ENCODE peak calls at places on chromosomes 4 and X, in five cellular contexts. M, P, U, K and O are unnamed samples.

GRCh38 chrX:120560405-120560841 is 339 bp downstream of the CUL4B start:
- DNase-seq in U (no peak), P (no peak), K (peak; percentile 47), M (peak; percentile 39), O (peak; percentile 23)

GRCh38 chrX:40169193-40170086 is 71.7 kb upstream of the BCOR start:
- DNase-seq in M (peak; percentile 75), P (no peak), K (peak; percentile 79), U (peak; percentile 96), O (peak; percentile 80)

GRCh38 chr4:145176641-145177432 is 3.6 kb downstream of the OTUD4 start:
- DNase-seq in K (no peak), P (no peak), U (no peak), M (peak; percentile 24), O (no peak)

GRCh38 chrX:153725039-153725831 is 579 bp downstream of the ABCD1 start:
- DNase-seq in K (no peak), U (peak; percentile 65), P (no peak), M (no peak), O (no peak)

GRCh38 chr4:65241257-65241997 is 428.9 kb downstream of the EPHA5 start:
- DNase-seq in K (no peak), P (no peak), M (no peak), U (peak; percentile 42), O (no peak)

GRCh38 chr4:136863756-136864155 is 668.5 kb downstream of the PCDH18 start:
- DNase-seq in M (peak; percentile 3), P (no peak), U (peak; percentile 61), K (no peak), O (peak; percentile 19)

GRCh38 chr4:170248029-170248428 is 158.3 kb upstream of the AADAT start:
- DNase-seq in P (no peak), K (no peak), U (no peak), M (no peak), O (no peak)

GRCh38 chr4:119536572-119537528 is 91.8 kb downstream of the PDE5A start:
- DNase-seq in P (no peak), M (peak; percentile 82), U (no peak), K (no peak), O (no peak)

GRCh38 chr4:25993564-25994185 is 79.7 kb downstream of the SMIM20 start:
- DNase-seq in P (no peak), K (no peak), M (no peak), U (peak; percentile 99), O (peak; percentile 83)

GRCh38 chrX:150060406-150060805 is 122.1 kb upstream of the EOLA2 start:
- DNase-seq in K (no peak), M (peak; percentile 76), P (no peak), U (no peak), O (no peak)

GRCh38 chrX:154029439-154029838 is 9.7 kb upstream of the IRAK1 start:
- DNase-seq in P (peak; percentile 71), M (no peak), K (peak; percentile 48), U (peak; percentile 69), O (peak; percentile 41)

GRCh38 chr4:2733001-2733843 is 22.9 kb downstream of the TNIP2 start:
- DNase-seq in P (no peak), K (no peak), U (no peak), M (no peak), O (no peak)

GRCh38 chrX:68846536-68846935 is 17.7 kb downstream of the EFNB1 start:
- DNase-seq in P (no peak), K (no peak), M (peak; percentile 22), U (peak; percentile 87), O (no peak)

GRCh38 chr4:1285790-1286553 is 3.7 kb upstream of the MAEA start:
- DNase-seq in U (peak; percentile 95), M (peak; percentile 9), P (peak; percentile 48), K (peak; percentile 32), O (peak; percentile 83)

GRCh38 chrX:119638725-119639471 is 32.7 kb upstream of the NKRF start:
- DNase-seq in K (no peak), M (peak; percentile 6), U (no peak), P (no peak), O (no peak)

GRCh38 chr4:89847571-89848325 is 10.8 kb upstream of the SNCA start:
- DNase-seq in K (no peak), P (no peak), M (no peak), U (no peak), O (no peak)

GRCh38 chrX:114532093-114532805 is 51.6 kb upstream of the HTR2C start:
- DNase-seq in P (no peak), U (no peak), M (no peak), K (no peak), O (no peak)

GRCh38 chr4:7858498-7858897 is 81.2 kb downstream of the AFAP1 start:
- DNase-seq in U (no peak), M (no peak), P (no peak), K (no peak), O (no peak)

GRCh38 chr4:161714022-161714751 is 449.6 kb downstream of the FSTL5 start:
- DNase-seq in U (no peak), K (no peak), P (no peak), M (peak; percentile 91), O (peak; percentile 58)

GRCh38 chrX:7192871-7193270 is 44.9 kb upstream of the PUDP start:
- DNase-seq in U (no peak), M (no peak), P (no peak), K (no peak), O (no peak)

GRCh38 chrX:7194606-7195005 is 46.7 kb upstream of the PUDP start:
- DNase-seq in M (no peak), U (no peak), K (no peak), P (no peak), O (no peak)

GRCh38 chrX:7191681-7192110 is 43.7 kb upstream of the PUDP start:
- DNase-seq in P (no peak), U (peak; percentile 59), K (no peak), M (peak; percentile 5), O (peak; percentile 35)

DNA sequence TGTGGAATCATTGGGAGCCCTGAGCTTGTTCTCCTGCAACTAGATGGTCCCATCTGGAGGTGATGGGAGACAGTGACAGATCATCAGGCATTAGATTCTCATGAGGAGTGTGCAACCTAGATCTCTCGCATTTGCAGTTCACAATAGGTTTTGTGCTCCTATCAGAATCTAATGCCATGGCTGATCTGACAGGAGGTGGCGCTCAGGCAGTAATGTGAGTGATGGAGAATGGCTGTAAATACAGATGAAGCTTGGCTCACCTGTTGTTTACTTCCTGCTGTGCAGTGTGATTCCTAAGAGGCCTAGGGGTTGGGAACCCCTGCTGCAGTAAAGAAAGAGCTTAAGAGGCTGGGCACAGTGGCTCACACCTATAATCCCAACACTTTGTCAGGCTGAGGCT is 42.2 kb upstream of the PUDP start:
- DNase-seq in M (no peak), P (no peak), K (no peak), U (no peak), O (peak; percentile 37)
- TF ChIP-seq CTCF in M (no peak), P (no peak), K (no peak), U (no peak), O (peak; percentile 15)

DNA sequence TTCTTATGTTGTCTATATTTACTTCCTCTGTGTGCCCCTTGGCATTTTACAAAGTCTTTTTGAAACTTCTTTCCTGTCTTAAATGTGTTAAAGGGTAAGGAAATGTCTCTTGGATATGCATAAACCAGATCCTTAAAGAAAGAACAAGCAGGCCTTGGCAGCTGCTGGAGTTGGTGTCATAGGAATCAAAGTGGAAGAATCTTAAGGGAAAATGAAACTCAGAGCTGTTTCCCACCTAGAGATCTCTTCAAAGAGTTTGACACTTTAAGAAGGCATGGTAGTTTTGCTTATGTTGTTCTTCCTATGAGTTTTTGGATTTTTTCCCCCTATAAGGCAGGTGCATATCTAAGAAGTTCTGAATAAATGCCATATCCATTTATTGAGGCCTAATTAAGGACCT is 37.0 kb upstream of the CWH43 start:
- DNase-seq in K (no peak), M (no peak), P (no peak), U (no peak), O (no peak)
- H3K27ac ChIP-seq in K (no peak overlapping the region), M (no peak overlapping the region), P (no peak overlapping the region), U (no peak overlapping the region), O (no peak overlapping the region)

GRCh38 chrX:131577433-131577832 is 33.6 kb downstream of the OR13H1 start:
- DNase-seq in K (no peak), M (no peak), P (no peak), U (no peak), O (no peak)
- H3K4me3 ChIP-seq in K (no peak overlapping the region), M (no peak overlapping the region), P (no peak overlapping the region), U (peak overlapping the region; percentile 95), O (no peak overlapping the region)

GRCh38 chr4:88763075-88763474 is 65.4 kb upstream of the NAP1L5 start:
- DNase-seq in M (no peak), P (no peak), K (no peak), U (no peak), O (no peak)

GRCh38 chr4:88759039-88759631 is 61.5 kb upstream of the NAP1L5 start:
- DNase-seq in M (peak; percentile 64), P (no peak), K (no peak), U (peak; percentile 69), O (no peak)

GRCh38 chr4:88758264-88758663 is 60.6 kb upstream of the NAP1L5 start:
- DNase-seq in P (no peak), K (no peak), M (peak; percentile 23), U (no peak), O (no peak)

GRCh38 chr4:88761342-88761741 is 63.7 kb upstream of the NAP1L5 start:
- DNase-seq in P (no peak), M (no peak), K (no peak), U (no peak), O (no peak)

GRCh38 chr4:88761861-88762523 is 64.4 kb upstream of the NAP1L5 start:
- DNase-seq in U (no peak), P (no peak), K (no peak), M (no peak), O (no peak)
- TF ChIP-seq CTCF in U (no peak), P (no peak), K (no peak), M (no peak), O (no peak)